ENCODE peak calls at places on chromosomes 7 and 10, in six cellular contexts. R is fibroblast of lung; Z is CD4-positive, alpha-beta T cell; A is AG04450; F is psoas muscle; G is adrenal gland. P is an unnamed sample.

GRCh38 chr10:29370092-29370611 is 81.3 kb downstream of the LYZL1 start:
- DNase-seq in R (no peak), Z (no peak), A (no peak), F (no peak), G (no peak), P (no peak)

GRCh38 chr10:104521901-104522827 is 118.9 kb upstream of the SORCS3 start:
- DNase-seq in R (no peak), Z (no peak), A (no peak), F (no peak), G (peak), P (no peak)

GRCh38 chr10:72328045-72328828 is 26.5 kb downstream of the DNAJB12 start:
- DNase-seq in R (peak), Z (no peak), A (no peak), F (peak), G (peak), P (no peak)

GRCh38 chr10:126565871-126566270 is 104.6 kb downstream of the C10orf90 start:
- DNase-seq in R (no peak), Z (no peak), A (no peak), F (no peak), G (no peak), P (no peak)

GRCh38 chr7:97179454-97180104 is 62.1 kb downstream of the SDHAF3 start:
- DNase-seq in R (peak), Z (peak), A (peak), F (no peak), G (peak), P (no peak)

GRCh38 chr7:102085223-102085772 is 201.4 kb upstream of the SH2B2 start:
- DNase-seq in R (no peak), Z (no peak), A (no peak), F (no peak), G (no peak), P (no peak)

GRCh38 chr7:44622342-44623151 is 16.1 kb downstream of the OGDH start:
- DNase-seq in R (peak), Z (no peak), A (no peak), F (no peak), G (peak), P (no peak)

GRCh38 chr7:116683786-116684185 is 11.8 kb downstream of the MET start:
- DNase-seq in R (no peak), Z (no peak), A (no peak), F (no peak), G (no peak), P (no peak)

GRCh38 chr10:3811331-3811870 is 26.4 kb upstream of the KLF6 start:
- DNase-seq in R (peak), Z (no peak), A (no peak), F (no peak), G (peak), P (peak)

GRCh38 chr7:133873187-133873586 is 254.0 kb upstream of the LRGUK start:
- DNase-seq in R (no peak), Z (no peak), A (no peak), F (no peak), G (no peak), P (no peak)

GRCh38 chr7:97872025-97872669 is at the start of gene ASNS:
- DNase-seq in R (peak), Z (peak), A (peak), F (peak), G (peak), P (peak)

GRCh38 chr7:3011211-3011852 is 32.3 kb downstream of the CARD11 start:
- DNase-seq in R (no peak), Z (no peak), A (no peak), F (no peak), G (no peak), P (no peak)

GRCh38 chr10:73838827-73839226 is 27.4 kb upstream of the NDST2 start:
- DNase-seq in R (peak), Z (no peak), A (no peak), F (no peak), G (no peak), P (no peak)

GRCh38 chr7:81767883-81768282 is 2.0 kb downstream of the HGF start:
- DNase-seq in R (peak), Z (no peak), A (no peak), F (peak), G (no peak), P (no peak)

GRCh38 chr7:2037301-2037804 is 195.4 kb downstream of the MAD1L1 start:
- DNase-seq in R (no peak), Z (no peak), A (no peak), F (peak), G (peak), P (peak)

GRCh38 chr10:3173173-3173878 is 744 bp upstream of the PITRM1 start:
- DNase-seq in R (no peak), Z (no peak), A (no peak), F (no peak), G (no peak), P (no peak)

GRCh38 chr10:131577786-131578471 is 266.4 kb upstream of the TCERG1L start:
- DNase-seq in R (no peak), Z (no peak), A (no peak), F (no peak), G (no peak), P (no peak)

GRCh38 chr7:155219947-155220769 is 77.5 kb upstream of the INSIG1 start:
- DNase-seq in R (no peak), Z (no peak), A (no peak), F (no peak), G (peak), P (no peak)

GRCh38 chr7:139838276-139838675 is 9.2 kb downstream of the TBXAS1 start:
- DNase-seq in R (no peak), Z (no peak), A (no peak), F (no peak), G (no peak), P (no peak)

GRCh38 chr7:3134715-3135114 is 91.0 kb upstream of the CARD11 start:
- DNase-seq in R (peak), Z (no peak), A (no peak), F (no peak), G (no peak), P (no peak)

GRCh38 chr7:32670105-32670504 is 174.8 kb downstream of the AVL9 start:
- DNase-seq in R (peak), Z (no peak), A (no peak), F (no peak), G (no peak), P (no peak)

GRCh38 chr7:30815016-30815854 is 44.0 kb downstream of the MINDY4 start:
- DNase-seq in R (no peak), Z (no peak), A (no peak), F (peak), G (no peak), P (no peak)

GRCh38 chr10:89438525-89438924 is 24.2 kb downstream of the IFIT5 start:
- DNase-seq in R (no peak), Z (no peak), A (no peak), F (no peak), G (no peak), P (no peak)

GRCh38 chr10:23869548-23869947 is 339.4 kb upstream of the KIAA1217 start:
- DNase-seq in R (no peak), Z (no peak), A (no peak), F (no peak), G (no peak), P (no peak)

GRCh38 chr7:17786314-17786852 is 153.9 kb downstream of the SNX13 start:
- DNase-seq in R (no peak), Z (no peak), A (no peak), F (no peak), G (no peak), P (no peak)

GRCh38 chr10:13717936-13718772 is 131.4 kb downstream of the PRPF18 start:
- DNase-seq in R (peak), Z (peak), A (peak), F (peak), G (peak), P (no peak)

GRCh38 chr10:129831150-129831549 is 132.9 kb downstream of the EBF3 start:
- DNase-seq in R (no peak), Z (no peak), A (no peak), F (no peak), G (no peak), P (no peak)

GRCh38 chr10:113527181-113527580 is 25.7 kb upstream of the HABP2 start:
- DNase-seq in R (peak), Z (no peak), A (no peak), F (no peak), G (no peak), P (no peak)

GRCh38 chr10:124989526-124989925 is 47.6 kb downstream of the ZRANB1 start:
- DNase-seq in R (no peak), Z (no peak), A (no peak), F (no peak), G (no peak), P (no peak)

GRCh38 chr7:133061357-133061756 is 20.5 kb downstream of the CHCHD3 start:
- DNase-seq in R (no peak), Z (no peak), A (no peak), F (no peak), G (no peak), P (no peak)

GRCh38 chr10:96417432-96417831 is 58.6 kb upstream of the OPALIN start:
- DNase-seq in R (peak), Z (no peak), A (no peak), F (no peak), G (no peak), P (no peak)

GRCh38 chr7:123680580-123680979 is 24.9 kb downstream of the LMOD2 start:
- DNase-seq in R (no peak), Z (no peak), A (no peak), F (no peak), G (no peak), P (no peak)

GRCh38 chr10:3066317-3066931 is 924 bp upstream of the PFKP start:
- DNase-seq in R (no peak), Z (no peak), A (no peak), F (no peak), G (no peak), P (no peak)

GRCh38 chr10:72263613-72264241 is 10.0 kb upstream of the DDIT4 start:
- DNase-seq in R (no peak), Z (peak), A (no peak), F (no peak), G (no peak), P (no peak)

GRCh38 chr7:23472974-23473847 is 2.9 kb upstream of the IGF2BP3 start:
- DNase-seq in R (no peak), Z (no peak), A (no peak), F (no peak), G (no peak), P (no peak)

GRCh38 chr7:142188159-142188558 is 69.7 kb downstream of the PRSS58 start:
- DNase-seq in R (peak), Z (no peak), A (no peak), F (no peak), G (no peak), P (no peak)

DNA sequence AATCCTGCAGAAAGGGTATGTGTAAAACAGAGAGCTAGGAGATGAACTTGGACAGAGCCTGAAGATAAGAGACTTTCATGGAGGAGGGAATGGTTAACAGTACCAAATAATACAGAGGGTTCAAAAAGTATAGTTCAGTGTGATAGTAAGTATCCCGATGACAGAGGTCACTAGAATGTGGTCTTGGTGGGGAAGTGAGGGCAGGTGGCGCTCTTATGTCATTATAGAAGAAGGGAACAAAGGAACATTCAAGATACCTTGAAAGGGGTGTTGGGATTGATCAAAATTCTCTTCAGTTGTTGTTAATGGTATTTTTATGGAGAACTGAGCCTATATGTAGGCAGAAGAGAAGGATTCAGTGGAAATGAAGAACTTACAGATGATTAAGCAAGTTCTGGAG is 312.5 kb downstream of the SUGCT start:
- DNase-seq in R (no peak), Z (no peak), A (no peak), F (no peak), G (no peak), P (no peak)
- TF ChIP-seq CTCF in R (no peak), Z (no peak), A (no peak), F (no peak), G (no peak), P (no peak)

GRCh38 chr7:77940647-77941046 is 142.1 kb downstream of the PHTF2 start:
- DNase-seq in R (peak), Z (no peak), A (peak), F (no peak), G (no peak), P (no peak)
- TF ChIP-seq CTCF in R (peak), Z (no peak), A (peak), F (peak), G (peak), P (peak)

DNA sequence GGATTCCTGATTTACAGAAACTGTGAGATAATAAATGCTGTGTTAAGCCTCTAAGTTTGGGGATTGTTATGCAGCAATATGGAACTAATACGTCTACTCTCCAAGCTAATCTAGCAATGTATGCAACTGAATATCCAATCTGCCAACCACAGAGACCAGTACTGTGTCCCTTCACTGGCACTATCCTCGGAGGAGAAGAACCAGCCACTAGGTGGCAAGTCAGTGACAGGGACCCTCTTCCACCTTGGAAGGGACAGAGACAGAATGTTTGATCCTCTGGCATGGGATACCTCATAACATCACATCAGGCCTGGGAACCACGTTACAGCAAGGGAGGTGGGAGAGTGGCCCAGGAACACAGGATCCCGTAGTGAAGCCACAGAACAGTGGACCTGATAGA is 96.4 kb downstream of the CREM start:
- DNase-seq in R (no peak), Z (no peak), A (no peak), F (no peak), G (no peak), P (no peak)
- TF ChIP-seq CTCF in R (no peak), Z (no peak), A (no peak), F (no peak), G (no peak), P (no peak)

DNA sequence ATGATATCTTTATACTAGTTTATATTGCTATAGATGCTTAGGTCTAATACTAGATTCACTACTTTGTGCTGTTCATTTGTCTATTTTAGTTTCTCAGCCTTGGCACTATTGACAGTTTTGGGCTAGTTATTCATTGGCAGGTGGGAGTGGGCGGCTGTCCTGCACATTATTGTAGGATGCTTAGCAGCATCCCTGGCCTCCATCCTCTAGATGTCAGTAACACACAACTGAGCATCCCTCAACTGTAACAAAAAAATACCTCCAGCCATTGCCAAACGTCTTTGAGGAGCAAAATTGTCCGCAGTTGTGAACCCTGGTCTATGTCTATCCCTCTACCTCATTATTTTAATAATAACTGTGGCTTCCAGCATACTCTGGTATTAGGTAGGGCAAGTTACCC is 34.4 kb upstream of the PNLIP start:
- DNase-seq in R (no peak), Z (no peak), A (no peak), F (no peak), G (no peak), P (no peak)
- TF ChIP-seq CTCF in R (no peak), Z (no peak), A (no peak), F (no peak), G (no peak), P (no peak)

DNA sequence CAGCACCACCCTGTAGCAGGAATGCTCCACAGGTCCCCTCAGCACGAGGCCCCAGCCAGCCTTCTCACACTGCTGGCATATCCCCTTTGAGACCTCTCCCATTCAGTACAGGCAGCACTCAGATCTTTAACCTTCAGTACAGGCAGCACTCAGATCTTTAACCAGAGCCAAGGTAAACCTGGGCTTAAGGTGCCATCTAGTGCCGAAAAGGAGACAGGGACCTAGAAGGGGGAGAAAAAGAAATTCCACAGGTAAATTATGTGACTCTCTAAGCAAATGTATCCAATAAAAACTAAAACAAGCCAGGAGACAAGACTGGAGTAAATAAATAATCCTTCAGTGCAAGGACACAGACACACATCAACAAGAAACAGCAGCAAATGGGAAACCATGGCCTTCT is 358.6 kb downstream of the PTPRN2 start:
- DNase-seq in R (no peak), Z (no peak), A (no peak), F (no peak), G (no peak), P (no peak)
- TF ChIP-seq CTCF in R (no peak), Z (no peak), A (no peak), F (no peak), G (no peak), P (no peak)

DNA sequence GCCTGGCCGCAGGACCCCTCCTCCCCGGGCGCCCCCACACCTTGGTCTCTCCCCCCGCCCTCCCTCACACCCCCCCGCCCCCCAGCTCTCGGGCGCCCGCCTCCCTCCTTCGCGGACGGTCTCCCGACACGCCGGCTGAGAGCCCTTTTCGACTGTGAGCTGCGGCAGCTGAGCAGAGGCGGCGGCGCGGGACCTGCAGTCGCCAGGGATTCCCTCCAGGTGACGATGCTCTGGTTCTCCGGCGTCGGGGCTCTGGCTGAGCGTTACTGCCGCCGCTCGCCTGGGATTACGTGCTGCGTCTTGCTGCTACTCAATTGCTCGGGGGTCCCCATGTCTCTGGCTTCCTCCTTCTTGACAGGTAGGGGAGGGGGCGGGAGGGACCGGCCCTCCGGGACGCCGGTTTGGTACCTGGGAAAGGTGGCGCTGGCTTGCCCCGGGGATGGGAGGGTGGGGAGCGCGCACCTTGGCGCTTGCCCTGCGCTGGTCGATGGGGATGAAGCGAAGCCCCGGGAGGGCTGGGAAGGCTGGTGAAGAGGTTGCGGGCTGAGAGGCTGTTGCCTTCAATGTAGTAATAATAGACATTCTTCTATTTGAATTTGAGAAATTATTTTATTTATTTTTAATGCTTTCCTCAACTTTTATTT is at the start of gene BMPER:
- DNase-seq in R (peak), Z (no peak), A (no peak), F (peak), G (no peak), P (no peak)
- TF ChIP-seq CTCF in R (no peak), Z (no peak), A (no peak), F (no peak), G (no peak), P (no peak)

GRCh38 chr7:107723255-107723654 is 20.7 kb upstream of the CBLL1 start:
- DNase-seq in R (peak), Z (no peak), A (no peak), F (no peak), G (no peak), P (no peak)

GRCh38 chr7:107726356-107727130 is 17.4 kb upstream of the CBLL1 start:
- DNase-seq in R (no peak), Z (no peak), A (no peak), F (no peak), G (no peak), P (no peak)

GRCh38 chr7:107725138-107725740 is 18.7 kb upstream of the CBLL1 start:
- DNase-seq in R (peak), Z (peak), A (peak), F (no peak), G (peak), P (no peak)

GRCh38 chr7:107728276-107728675 is 15.7 kb upstream of the CBLL1 start:
- DNase-seq in R (no peak), Z (no peak), A (no peak), F (no peak), G (no peak), P (no peak)
- TF ChIP-seq CTCF in R (no peak), Z (no peak), A (no peak), F (no peak), G (no peak), P (no peak)

DNA sequence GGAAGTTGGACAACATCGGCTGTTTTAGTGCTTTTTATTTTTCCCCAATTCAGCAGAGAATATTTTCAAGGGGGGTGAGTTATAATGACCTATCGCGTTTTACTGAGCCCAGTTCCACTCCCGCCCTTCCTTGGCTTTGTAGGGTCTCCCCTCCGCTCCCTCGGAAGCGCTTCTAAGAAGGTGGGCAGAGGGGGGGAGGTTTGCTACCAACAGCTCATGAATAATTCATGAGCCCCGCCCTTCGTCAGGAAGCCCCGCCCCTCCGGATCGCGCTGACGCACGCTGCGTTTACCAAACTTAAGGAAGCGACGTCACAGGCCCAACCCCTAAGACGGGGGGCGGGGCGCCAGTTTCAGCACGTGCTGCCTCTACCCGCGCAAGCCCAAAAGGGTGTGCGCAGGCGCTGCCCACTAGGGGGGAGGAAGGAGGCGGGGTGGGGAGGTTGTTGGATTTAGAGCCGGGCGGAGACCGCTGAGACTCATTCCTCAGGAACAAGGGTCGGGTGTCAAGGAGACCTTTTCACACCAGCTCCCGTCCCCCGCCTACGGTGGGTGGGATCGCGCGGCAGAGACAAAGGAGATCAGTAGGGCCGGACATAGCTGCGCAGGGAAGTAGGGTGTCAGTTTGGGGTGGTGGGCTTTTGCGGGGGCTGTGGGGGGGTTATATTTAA is 529 bp upstream of the MEPCE start:
- DNase-seq in R (peak), Z (peak), A (peak), F (peak), G (peak), P (peak)
- TF ChIP-seq CTCF in R (no peak), Z (no peak), A (no peak), F (peak), G (peak), P (no peak)